ENCODE peak calls at places on chromosomes 1 and 21, in nine cellular contexts. One of them, this sample, is unnamed. For H3K27me3, the result is how much of the 10 kb centered on the place peaks cover.

GRCh38 chr1:58162952-58163550 is 383.5 kb downstream of the OMA1 start:
- DNase-seq in Peyer's patch: no peak
- DNase-seq in gastrocnemius medialis: peak
- DNase-seq in thoracic aorta: no peak
- DNase-seq in HL-60: peak
- DNase-seq in brain microvascular endothelial cell: peak
- DNase-seq in sigmoid colon: peak
- DNase-seq in body of pancreas: peak
- DNase-seq in pancreas: no peak
- DNase-seq in this sample: no peak

GRCh38 chr1:116962976-116963639 is 38.5 kb upstream of the CD101 start:
- DNase-seq in pancreas: no peak
- DNase-seq in Peyer's patch: no peak
- DNase-seq in body of pancreas: no peak
- DNase-seq in brain microvascular endothelial cell: no peak
- DNase-seq in HL-60: peak
- DNase-seq in gastrocnemius medialis: no peak
- DNase-seq in sigmoid colon: no peak
- DNase-seq in thoracic aorta: no peak
- DNase-seq in this sample: no peak

GRCh38 chr1:47418681-47419272 is 2.7 kb downstream of the FOXE3 start:
- DNase-seq in Peyer's patch: no peak
- DNase-seq in thoracic aorta: no peak
- DNase-seq in HL-60: no peak
- DNase-seq in gastrocnemius medialis: no peak
- DNase-seq in sigmoid colon: no peak
- DNase-seq in pancreas: no peak
- DNase-seq in body of pancreas: no peak
- DNase-seq in brain microvascular endothelial cell: no peak
- DNase-seq in this sample: no peak

GRCh38 chr1:66274634-66275033 is 259.3 kb upstream of the SGIP1 start:
- DNase-seq in pancreas: no peak
- DNase-seq in brain microvascular endothelial cell: peak
- DNase-seq in body of pancreas: no peak
- DNase-seq in Peyer's patch: no peak
- DNase-seq in gastrocnemius medialis: no peak
- DNase-seq in sigmoid colon: no peak
- DNase-seq in thoracic aorta: no peak
- DNase-seq in HL-60: no peak
- DNase-seq in this sample: no peak

GRCh38 chr21:44518684-44519083 is 21.3 kb downstream of the KRTAP10-1 start:
- DNase-seq in brain microvascular endothelial cell: no peak
- DNase-seq in pancreas: peak
- DNase-seq in gastrocnemius medialis: no peak
- DNase-seq in sigmoid colon: no peak
- DNase-seq in Peyer's patch: peak
- DNase-seq in thoracic aorta: no peak
- DNase-seq in HL-60: no peak
- DNase-seq in body of pancreas: no peak
- DNase-seq in this sample: no peak

GRCh38 chr1:40438391-40439015 is 11.8 kb upstream of the ZFP69B start:
- DNase-seq in sigmoid colon: no peak
- DNase-seq in gastrocnemius medialis: no peak
- DNase-seq in body of pancreas: peak
- DNase-seq in thoracic aorta: no peak
- DNase-seq in brain microvascular endothelial cell: peak
- DNase-seq in HL-60: no peak
- DNase-seq in Peyer's patch: no peak
- DNase-seq in pancreas: no peak
- DNase-seq in this sample: no peak

GRCh38 chr1:21290546-21290944 is 282 bp upstream of the ECE1 start:
- DNase-seq in thoracic aorta: no peak
- DNase-seq in brain microvascular endothelial cell: no peak
- DNase-seq in body of pancreas: no peak
- DNase-seq in HL-60: no peak
- DNase-seq in gastrocnemius medialis: no peak
- DNase-seq in Peyer's patch: no peak
- DNase-seq in sigmoid colon: no peak
- DNase-seq in pancreas: no peak
- DNase-seq in this sample: no peak

GRCh38 chr1:59163268-59164092 is 133.4 kb upstream of the FGGY start:
- DNase-seq in gastrocnemius medialis: no peak
- DNase-seq in body of pancreas: no peak
- DNase-seq in pancreas: no peak
- DNase-seq in Peyer's patch: no peak
- DNase-seq in HL-60: no peak
- DNase-seq in sigmoid colon: no peak
- DNase-seq in thoracic aorta: no peak
- DNase-seq in brain microvascular endothelial cell: peak
- DNase-seq in this sample: no peak

GRCh38 chr21:41207401-41208388 is 39.7 kb downstream of the BACE2 start:
- DNase-seq in sigmoid colon: peak
- DNase-seq in pancreas: no peak
- DNase-seq in HL-60: no peak
- DNase-seq in body of pancreas: peak
- DNase-seq in brain microvascular endothelial cell: peak
- DNase-seq in thoracic aorta: peak
- DNase-seq in gastrocnemius medialis: peak
- DNase-seq in Peyer's patch: peak
- DNase-seq in this sample: no peak

GRCh38 chr1:237191403-237191802 is 149.4 kb downstream of the RYR2 start:
- DNase-seq in sigmoid colon: no peak
- DNase-seq in Peyer's patch: no peak
- DNase-seq in gastrocnemius medialis: no peak
- DNase-seq in pancreas: no peak
- DNase-seq in body of pancreas: no peak
- DNase-seq in thoracic aorta: no peak
- DNase-seq in HL-60: no peak
- DNase-seq in brain microvascular endothelial cell: no peak
- DNase-seq in this sample: no peak

GRCh38 chr1:186798960-186799688 is 29.6 kb upstream of the PLA2G4A start:
- DNase-seq in gastrocnemius medialis: no peak
- DNase-seq in pancreas: no peak
- DNase-seq in brain microvascular endothelial cell: no peak
- DNase-seq in sigmoid colon: no peak
- DNase-seq in HL-60: no peak
- DNase-seq in thoracic aorta: no peak
- DNase-seq in Peyer's patch: no peak
- DNase-seq in body of pancreas: no peak
- DNase-seq in this sample: no peak

GRCh38 chr1:159068877-159069276 is 7.7 kb downstream of the AIM2 start:
- DNase-seq in pancreas: no peak
- DNase-seq in Peyer's patch: no peak
- DNase-seq in body of pancreas: no peak
- DNase-seq in gastrocnemius medialis: no peak
- DNase-seq in brain microvascular endothelial cell: peak
- DNase-seq in sigmoid colon: no peak
- DNase-seq in HL-60: peak
- DNase-seq in thoracic aorta: no peak
- DNase-seq in this sample: no peak

GRCh38 chr1:34896612-34897011 is 32.8 kb downstream of the DLGAP3 start:
- DNase-seq in brain microvascular endothelial cell: no peak
- DNase-seq in HL-60: no peak
- DNase-seq in pancreas: no peak
- DNase-seq in body of pancreas: no peak
- DNase-seq in gastrocnemius medialis: no peak
- DNase-seq in Peyer's patch: no peak
- DNase-seq in thoracic aorta: no peak
- DNase-seq in sigmoid colon: no peak
- DNase-seq in this sample: no peak
- TF ChIP-seq CTCF in brain microvascular endothelial cell: peak
- TF ChIP-seq CTCF in HL-60: no peak
- TF ChIP-seq CTCF in pancreas: no peak
- TF ChIP-seq CTCF in body of pancreas: no peak
- TF ChIP-seq CTCF in gastrocnemius medialis: no peak
- TF ChIP-seq CTCF in Peyer's patch: no peak
- TF ChIP-seq CTCF in thoracic aorta: no peak
- TF ChIP-seq CTCF in sigmoid colon: no peak
- TF ChIP-seq CTCF in this sample: no peak

DNA sequence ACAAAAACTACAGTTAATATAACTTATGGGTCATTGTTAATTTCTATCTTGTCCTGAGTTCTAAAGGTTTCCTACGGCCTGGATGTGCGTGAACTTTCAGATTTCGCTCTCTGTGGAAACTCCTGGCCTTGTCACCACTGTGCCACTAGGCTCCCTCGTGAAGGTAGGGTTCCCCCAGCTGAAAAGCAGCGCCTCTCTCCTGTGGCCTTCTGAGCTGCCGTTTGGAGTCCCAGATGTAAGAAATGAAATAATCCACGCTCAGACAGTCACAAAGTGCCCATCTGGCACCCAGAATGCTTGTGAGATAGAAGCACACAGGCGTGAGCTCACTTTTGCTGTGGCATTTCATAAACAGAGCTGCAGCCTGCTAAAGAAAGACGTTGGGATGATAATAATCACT is 65.8 kb downstream of the LMO4 start:
- DNase-seq in Peyer's patch: no peak
- DNase-seq in body of pancreas: no peak
- DNase-seq in thoracic aorta: no peak
- DNase-seq in brain microvascular endothelial cell: no peak
- DNase-seq in gastrocnemius medialis: no peak
- DNase-seq in HL-60: no peak
- DNase-seq in pancreas: no peak
- DNase-seq in sigmoid colon: no peak
- DNase-seq in this sample: no peak
- H3K27ac ChIP-seq in Peyer's patch: no peak
- H3K27ac ChIP-seq in body of pancreas: no peak
- H3K27ac ChIP-seq in thoracic aorta: no peak
- H3K27ac ChIP-seq in brain microvascular endothelial cell: no peak
- H3K27ac ChIP-seq in gastrocnemius medialis: no peak
- H3K27ac ChIP-seq in HL-60: no peak
- H3K27ac ChIP-seq in pancreas: no peak
- H3K27ac ChIP-seq in sigmoid colon: no peak
- H3K27ac ChIP-seq in this sample: no peak

GRCh38 chr1:9373614-9374013 is 80.9 kb downstream of the SPSB1 start:
- DNase-seq in body of pancreas: no peak
- DNase-seq in Peyer's patch: no peak
- DNase-seq in brain microvascular endothelial cell: no peak
- DNase-seq in thoracic aorta: no peak
- DNase-seq in HL-60: no peak
- DNase-seq in gastrocnemius medialis: no peak
- DNase-seq in pancreas: no peak
- DNase-seq in sigmoid colon: no peak
- DNase-seq in this sample: no peak
- H3K27me3 ChIP-seq in body of pancreas: under half
- H3K27me3 ChIP-seq in Peyer's patch: under half
- H3K27me3 ChIP-seq in brain microvascular endothelial cell: under half
- H3K27me3 ChIP-seq in thoracic aorta: under half
- H3K27me3 ChIP-seq in HL-60: under half
- H3K27me3 ChIP-seq in gastrocnemius medialis: under half
- H3K27me3 ChIP-seq in pancreas: under half
- H3K27me3 ChIP-seq in sigmoid colon: under half
- H3K27me3 ChIP-seq in this sample: under half

DNA sequence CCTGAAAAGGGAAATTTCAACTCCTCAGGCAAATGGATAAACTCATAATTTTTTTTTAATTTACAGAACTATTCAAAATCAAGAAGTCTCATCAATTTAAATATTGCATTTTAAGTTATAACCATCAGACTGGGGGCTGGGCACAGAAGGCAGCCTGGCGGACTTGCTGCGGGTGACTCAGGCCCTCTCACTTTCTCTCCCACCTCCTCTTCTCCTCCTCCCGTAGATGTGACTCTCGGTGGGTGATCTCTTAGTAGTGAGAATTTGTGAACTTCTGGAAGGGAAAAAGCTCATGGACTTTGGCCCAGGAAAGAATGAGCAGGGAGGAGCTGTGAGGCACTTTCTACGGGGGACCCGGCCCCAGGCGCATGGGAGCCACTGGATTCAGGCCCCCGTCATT is 32.9 kb downstream of the CLIC6 start:
- DNase-seq in HL-60: no peak
- DNase-seq in Peyer's patch: no peak
- DNase-seq in thoracic aorta: no peak
- DNase-seq in gastrocnemius medialis: no peak
- DNase-seq in brain microvascular endothelial cell: no peak
- DNase-seq in body of pancreas: no peak
- DNase-seq in pancreas: no peak
- DNase-seq in sigmoid colon: no peak
- DNase-seq in this sample: no peak
- TF ChIP-seq CTCF in HL-60: no peak
- TF ChIP-seq CTCF in Peyer's patch: no peak
- TF ChIP-seq CTCF in thoracic aorta: no peak
- TF ChIP-seq CTCF in gastrocnemius medialis: no peak
- TF ChIP-seq CTCF in brain microvascular endothelial cell: no peak
- TF ChIP-seq CTCF in body of pancreas: no peak
- TF ChIP-seq CTCF in pancreas: no peak
- TF ChIP-seq CTCF in sigmoid colon: no peak
- TF ChIP-seq CTCF in this sample: no peak

DNA sequence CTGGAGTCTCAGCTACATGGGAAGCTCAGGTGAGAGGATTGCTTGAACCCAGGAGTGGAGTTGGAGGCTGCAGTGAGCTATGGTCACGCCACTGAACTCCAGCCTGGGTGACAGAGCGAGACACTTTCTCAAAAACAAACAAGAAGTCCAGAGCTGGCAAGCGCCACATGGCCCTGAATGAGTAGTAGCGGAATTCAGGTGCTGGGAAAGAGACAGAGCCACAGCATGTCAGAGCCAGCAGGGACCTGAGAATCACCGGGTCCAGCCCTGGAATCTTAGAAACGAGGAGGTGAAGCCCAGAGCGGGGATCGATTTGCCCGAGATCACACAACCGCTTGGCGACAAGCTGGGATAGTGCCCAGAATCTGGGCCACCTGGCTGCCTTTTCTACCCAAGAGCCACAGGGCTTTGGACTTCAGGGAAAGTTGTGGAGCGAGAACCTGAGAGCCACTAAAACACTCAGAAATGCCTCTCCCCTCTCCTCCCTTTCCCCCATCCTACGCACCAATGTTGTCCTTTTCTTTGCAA is 9.8 kb downstream of the ARL8A start:
- DNase-seq in thoracic aorta: no peak
- DNase-seq in pancreas: no peak
- DNase-seq in body of pancreas: peak
- DNase-seq in gastrocnemius medialis: no peak
- DNase-seq in sigmoid colon: no peak
- DNase-seq in HL-60: no peak
- DNase-seq in Peyer's patch: no peak
- DNase-seq in brain microvascular endothelial cell: no peak
- DNase-seq in this sample: no peak
- H3K27ac ChIP-seq in thoracic aorta: peak
- H3K27ac ChIP-seq in pancreas: no peak
- H3K27ac ChIP-seq in body of pancreas: peak
- H3K27ac ChIP-seq in gastrocnemius medialis: no peak
- H3K27ac ChIP-seq in sigmoid colon: peak
- H3K27ac ChIP-seq in HL-60: no peak
- H3K27ac ChIP-seq in Peyer's patch: no peak
- H3K27ac ChIP-seq in brain microvascular endothelial cell: no peak
- H3K27ac ChIP-seq in this sample: peak

GRCh38 chr1:96187027-96187426 is 534.6 kb upstream of the PTBP2 start:
- DNase-seq in pancreas: no peak
- DNase-seq in Peyer's patch: no peak
- DNase-seq in brain microvascular endothelial cell: no peak
- DNase-seq in thoracic aorta: no peak
- DNase-seq in body of pancreas: no peak
- DNase-seq in gastrocnemius medialis: no peak
- DNase-seq in HL-60: no peak
- DNase-seq in sigmoid colon: no peak
- DNase-seq in this sample: no peak
- H3K27me3 ChIP-seq in pancreas: under half
- H3K27me3 ChIP-seq in Peyer's patch: under half
- H3K27me3 ChIP-seq in brain microvascular endothelial cell: under half
- H3K27me3 ChIP-seq in thoracic aorta: under half
- H3K27me3 ChIP-seq in body of pancreas: under half
- H3K27me3 ChIP-seq in gastrocnemius medialis: under half
- H3K27me3 ChIP-seq in HL-60: under half
- H3K27me3 ChIP-seq in sigmoid colon: under half
- H3K27me3 ChIP-seq in this sample: under half